ENCODE peak calls at places on chromosomes 3 and 15, in nine cellular contexts. Y is hepatocyte, V is testis, S is thoracic aorta, N is IMR-90, C is heart left ventricle, L is OCI-LY7, U is psoas muscle, W is prostate gland. M is an unnamed sample. For H3K36me3, the result is how much of the 10 kb centered on the place peaks cover.

GRCh38 chr3:121431717-121432517 is 113.9 kb downstream of the POLQ start:
- DNase-seq in Y (peak), V (no peak), S (no peak), N (peak), C (peak), L (peak), U (no peak), W (peak), M (no peak)

GRCh38 chr3:192188218-192188835 is 539.0 kb downstream of the FGF12 start:
- DNase-seq in Y (peak), V (peak), S (no peak), N (peak), C (peak), L (peak), U (peak), W (peak), M (no peak)

GRCh38 chr3:183155499-183155898 is 7.0 kb downstream of the LAMP3 start:
- DNase-seq in Y (no peak), V (no peak), S (no peak), N (no peak), C (no peak), L (no peak), U (no peak), W (no peak), M (no peak)

GRCh38 chr15:42102646-42103235 is 8.4 kb upstream of the PLA2G4D start:
- DNase-seq in Y (no peak), V (no peak), S (no peak), N (peak), C (no peak), L (no peak), U (no peak), W (no peak), M (no peak)

GRCh38 chr15:58332676-58333400 is 99.0 kb upstream of the LIPC start:
- DNase-seq in Y (peak), V (no peak), S (no peak), N (peak), C (no peak), L (no peak), U (no peak), W (peak), M (no peak)

GRCh38 chr3:122351612-122352011 is 26.6 kb downstream of the CSTA start:
- DNase-seq in Y (no peak), V (no peak), S (no peak), N (no peak), C (no peak), L (no peak), U (no peak), W (no peak), M (no peak)

GRCh38 chr3:9933561-9934234 is at the start of gene CRELD1:
- DNase-seq in Y (peak), V (peak), S (peak), N (peak), C (peak), L (peak), U (peak), W (peak), M (peak)

GRCh38 chr15:100710744-100711478 is 108.5 kb downstream of the ASB7 start:
- DNase-seq in Y (no peak), V (peak), S (no peak), N (no peak), C (no peak), L (no peak), U (no peak), W (no peak), M (no peak)

GRCh38 chr15:35439291-35439690 is 106.7 kb downstream of the DPH6 start:
- DNase-seq in Y (no peak), V (no peak), S (no peak), N (peak), C (no peak), L (no peak), U (no peak), W (no peak), M (no peak)

GRCh38 chr3:152102410-152102809 is 166.3 kb upstream of the MBNL1 start:
- DNase-seq in Y (no peak), V (no peak), S (no peak), N (no peak), C (no peak), L (no peak), U (no peak), W (no peak), M (no peak)

GRCh38 chr3:188507244-188507720 is 353.3 kb downstream of the LPP start:
- DNase-seq in Y (peak), V (no peak), S (no peak), N (peak), C (no peak), L (peak), U (no peak), W (no peak), M (no peak)

GRCh38 chr3:32888739-32889138 is 62.7 kb upstream of the CCR4 start:
- DNase-seq in Y (no peak), V (no peak), S (no peak), N (no peak), C (no peak), L (no peak), U (no peak), W (no peak), M (no peak)

GRCh38 chr3:142888484-142889262 is at the start of gene PCOLCE2:
- DNase-seq in Y (peak), V (peak), S (no peak), N (no peak), C (peak), L (no peak), U (peak), W (no peak), M (peak)

GRCh38 chr3:49255112-49255511 is 21.9 kb downstream of the C3orf62 start:
- DNase-seq in Y (no peak), V (peak), S (no peak), N (no peak), C (no peak), L (no peak), U (no peak), W (no peak), M (peak)

GRCh38 chr3:138945646-138946553 is 1.0 kb downstream of the FOXL2 start:
- DNase-seq in Y (peak), V (peak), S (no peak), N (peak), C (no peak), L (no peak), U (peak), W (no peak), M (no peak)

GRCh38 chr3:154538566-154539360 is 108.8 kb upstream of the GPR149 start:
- DNase-seq in Y (no peak), V (no peak), S (no peak), N (no peak), C (no peak), L (no peak), U (no peak), W (no peak), M (no peak)

GRCh38 chr15:90598053-90598577 is 68.4 kb downstream of the CRTC3 start:
- DNase-seq in Y (peak), V (peak), S (no peak), N (no peak), C (peak), L (peak), U (peak), W (no peak), M (peak)

GRCh38 chr3:126480251-126480650 is 4.6 kb upstream of the ZXDC start:
- DNase-seq in Y (no peak), V (no peak), S (no peak), N (no peak), C (no peak), L (no peak), U (peak), W (no peak), M (no peak)

GRCh38 chr15:73273181-73274002 is 95.4 kb downstream of the HCN4 start:
- DNase-seq in Y (peak), V (peak), S (no peak), N (peak), C (peak), L (peak), U (peak), W (peak), M (peak)

GRCh38 chr3:127389415-127389814 is 101.6 kb upstream of the PRR20G start:
- DNase-seq in Y (no peak), V (no peak), S (no peak), N (no peak), C (no peak), L (no peak), U (no peak), W (no peak), M (no peak)

GRCh38 chr15:43880406-43881184 is 53.8 kb downstream of the WDR76 start:
- DNase-seq in Y (no peak), V (peak), S (no peak), N (peak), C (no peak), L (no peak), U (no peak), W (no peak), M (no peak)

GRCh38 chr3:150286390-150287147 is 121.5 kb upstream of the TSC22D2 start:
- DNase-seq in Y (peak), V (no peak), S (no peak), N (peak), C (no peak), L (peak), U (no peak), W (peak), M (no peak)

GRCh38 chr3:138724433-138724832 is 110.3 kb downstream of the PIK3CB start:
- DNase-seq in Y (no peak), V (no peak), S (no peak), N (no peak), C (no peak), L (no peak), U (no peak), W (no peak), M (no peak)

GRCh38 chr15:84079885-84080777 is 155.4 kb upstream of the GOLGA6L4 start:
- DNase-seq in Y (peak), V (peak), S (peak), N (peak), C (no peak), L (peak), U (peak), W (peak), M (peak)

GRCh38 chr3:43389388-43390254 is 103.3 kb downstream of the SNRK start:
- DNase-seq in Y (no peak), V (no peak), S (no peak), N (peak), C (peak), L (peak), U (no peak), W (no peak), M (no peak)

GRCh38 chr3:150140614-150141321 is 170.1 kb upstream of the PFN2 start:
- DNase-seq in Y (no peak), V (no peak), S (no peak), N (no peak), C (no peak), L (no peak), U (no peak), W (no peak), M (no peak)

DNA sequence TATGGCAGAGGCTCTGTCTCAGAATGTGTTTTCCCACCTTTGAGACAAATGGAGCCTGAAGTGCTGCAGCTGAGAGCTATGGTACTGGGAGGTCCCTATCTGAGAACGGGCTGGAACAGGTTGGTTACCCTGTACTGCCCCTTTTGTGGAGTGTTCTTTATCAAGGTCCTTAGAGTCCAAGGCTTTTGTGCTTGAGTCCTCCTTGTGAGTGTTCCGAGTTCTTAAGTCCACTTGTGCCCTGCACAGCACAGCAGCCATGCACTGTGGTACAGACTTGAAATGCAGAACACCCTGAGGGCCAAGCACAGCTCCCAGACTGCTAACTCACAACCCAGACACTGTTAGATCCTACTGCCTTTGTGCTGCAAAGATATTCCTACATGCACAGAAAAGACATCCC is 67.8 kb downstream of the ARHGAP31 start:
- DNase-seq in Y (no peak), V (no peak), S (no peak), N (no peak), C (no peak), L (no peak), U (no peak), W (no peak), M (no peak)
- TF ChIP-seq CTCF in Y (no peak), V (no peak), S (no peak), N (no peak), C (no peak), L (no peak), U (no peak), W (no peak), M (no peak)

DNA sequence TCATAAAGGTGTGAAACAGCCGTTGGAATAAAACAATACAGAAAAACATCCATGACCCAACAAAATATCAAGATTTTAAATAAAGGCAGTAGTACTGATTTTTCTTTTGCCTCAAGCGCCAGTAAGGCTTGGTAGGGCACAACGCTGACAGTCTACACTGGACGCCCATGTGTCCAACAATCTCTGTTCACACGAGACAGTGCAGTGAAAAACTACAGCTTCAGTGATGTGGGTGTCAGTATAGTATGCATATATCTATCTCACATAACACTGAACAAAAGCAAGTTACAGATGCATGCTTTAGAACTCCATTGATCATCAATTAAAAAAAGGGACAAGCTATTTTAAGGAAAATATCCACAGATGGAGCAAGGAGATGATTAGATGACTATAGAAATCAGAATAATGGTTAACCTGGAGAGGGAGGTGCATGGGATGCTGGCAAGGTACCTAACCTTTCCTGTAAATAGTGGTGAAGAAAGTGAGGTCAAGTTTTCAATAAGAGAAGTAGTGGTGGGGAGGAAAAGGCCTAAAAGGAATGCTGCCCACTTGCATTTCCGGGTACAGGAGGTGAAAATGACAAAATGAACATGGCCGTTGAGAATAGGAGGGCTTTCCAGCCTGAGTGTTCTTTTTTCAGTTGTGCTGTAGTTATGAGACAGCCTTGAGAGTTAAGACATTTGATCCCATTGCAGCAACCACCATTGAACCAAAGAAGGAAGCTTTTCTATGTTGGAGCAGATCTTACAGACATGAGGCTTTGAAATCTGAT is 42.7 kb downstream of the CTNNB1 start:
- DNase-seq in Y (no peak), V (no peak), S (no peak), N (no peak), C (no peak), L (no peak), U (no peak), W (no peak), M (no peak)
- H3K36me3 ChIP-seq in Y (under half), V (under half), S (under half), N (under half), C (under half), L (half or more), U (under half), W (under half), M (under half)

GRCh38 chr3:46542344-46542743 is 23.8 kb downstream of the LRRC2 start:
- DNase-seq in Y (no peak), V (no peak), S (no peak), N (peak), C (no peak), L (no peak), U (no peak), W (no peak), M (no peak)

GRCh38 chr3:46542801-46543201 is 23.3 kb downstream of the LRRC2 start:
- DNase-seq in Y (no peak), V (no peak), S (no peak), N (no peak), C (no peak), L (no peak), U (no peak), W (no peak), M (no peak)

GRCh38 chr3:46539443-46540005 is 26.6 kb downstream of the LRRC2 start:
- DNase-seq in Y (no peak), V (no peak), S (no peak), N (no peak), C (no peak), L (peak), U (no peak), W (no peak), M (no peak)

GRCh38 chr3:46540550-46540949 is 25.6 kb downstream of the LRRC2 start:
- DNase-seq in Y (no peak), V (no peak), S (no peak), N (no peak), C (no peak), L (no peak), U (no peak), W (no peak), M (no peak)

GRCh38 chr3:46541856-46542255 is 24.2 kb downstream of the LRRC2 start:
- DNase-seq in Y (no peak), V (no peak), S (no peak), N (no peak), C (no peak), L (peak), U (no peak), W (no peak), M (no peak)
- H3K27ac ChIP-seq in Y (no peak), V (no peak), S (no peak), N (no peak), C (no peak), L (peak), U (peak), W (no peak), M (no peak)

GRCh38 chr3:15754047-15754446 is 43.7 kb downstream of the ANKRD28 start:
- DNase-seq in Y (no peak), V (no peak), S (no peak), N (peak), C (no peak), L (no peak), U (no peak), W (no peak), M (no peak)
- TF ChIP-seq CTCF in Y (no peak), V (no peak), S (no peak), N (no peak), C (no peak), L (no peak), U (no peak), W (no peak), M (no peak)

DNA sequence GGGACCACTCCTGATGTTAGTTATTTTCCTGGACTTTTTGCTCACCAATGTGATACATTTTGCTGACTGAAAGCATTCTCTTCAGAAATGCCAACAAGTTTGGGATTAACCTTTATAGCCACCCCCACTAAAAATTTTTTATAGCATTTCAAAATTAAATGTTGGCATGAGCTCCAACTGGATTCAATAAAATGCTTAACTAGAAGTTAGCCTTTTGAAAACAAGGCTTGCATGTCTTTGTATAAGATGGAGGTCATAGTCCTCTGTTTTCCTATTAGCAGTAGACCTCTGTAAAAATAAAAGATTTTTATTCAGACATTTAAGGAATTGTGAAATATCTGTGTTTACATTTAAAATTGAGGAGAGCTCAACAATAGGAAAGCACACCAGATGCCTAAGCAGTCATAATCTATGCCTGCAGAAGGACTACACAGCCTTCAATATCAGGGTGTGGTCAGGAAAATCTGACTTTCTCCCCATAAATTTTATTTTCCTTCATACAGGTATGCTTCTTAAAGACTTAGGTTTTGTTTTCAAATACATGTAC is 87.1 kb downstream of the DNAJC13 start:
- DNase-seq in Y (no peak), V (no peak), S (no peak), N (peak), C (no peak), L (no peak), U (no peak), W (no peak), M (no peak)
- H3K36me3 ChIP-seq in Y (under half), V (under half), S (under half), N (under half), C (half or more), L (half or more), U (under half), W (under half), M (under half)

GRCh38 chr3:146540236-146540635 is 4.2 kb downstream of the PLSCR1 start:
- DNase-seq in Y (no peak), V (no peak), S (no peak), N (no peak), C (no peak), L (no peak), U (no peak), W (no peak), M (no peak)
- H3K27ac ChIP-seq in Y (no peak), V (peak), S (no peak), N (no peak), C (peak), L (no peak), U (no peak), W (no peak), M (peak)

GRCh38 chr15:60893886-60894285 is 335.2 kb downstream of the RORA start:
- DNase-seq in Y (no peak), V (peak), S (no peak), N (no peak), C (no peak), L (no peak), U (no peak), W (no peak), M (no peak)
- TF ChIP-seq CTCF in Y (no peak), V (no peak), S (no peak), N (no peak), C (no peak), L (no peak), U (no peak), W (no peak), M (no peak)

M was measured in sigmoid colon.